ENCODE peak calls at places on chromosomes 12 and 14, in ten cellular contexts. V is neuronal stem cell; K is tibial artery; M is mucosa of descending colon; F is sigmoid colon; G is CD8-positive, alpha-beta T cell; I is right lobe of liver; S is left lung; Y is osteoblast; T is heart left ventricle. U is an unnamed sample. For H3K9me3, the result is how much of the 10 kb centered on the place peaks cover.

GRCh38 chr14:98606816-98607215 is 665.2 kb downstream of the BCL11B start:
- DNase-seq in S (no peak), F (no peak), G (no peak), K (no peak), V (no peak), M (no peak), I (no peak), Y (no peak), T (no peak), U (no peak)

GRCh38 chr12:51631591-51631990 is 40.6 kb downstream of the SCN8A start:
- DNase-seq in M (no peak), S (no peak), T (no peak), Y (peak), F (no peak), K (no peak), V (no peak), G (no peak), I (no peak), U (no peak)

GRCh38 chr12:122721057-122721545 is 4.5 kb upstream of the HCAR3 start:
- DNase-seq in Y (no peak), G (no peak), M (no peak), K (no peak), V (no peak), I (no peak), S (no peak), F (no peak), T (no peak), U (no peak)

GRCh38 chr12:63068857-63069442 is 82.1 kb downstream of the AVPR1A start:
- DNase-seq in G (no peak), S (no peak), K (no peak), T (no peak), F (no peak), I (no peak), Y (no peak), M (peak), V (peak), U (no peak)

GRCh38 chr12:67391656-67392055 is 122.5 kb downstream of the CAND1 start:
- DNase-seq in M (no peak), S (no peak), T (no peak), K (no peak), I (no peak), G (no peak), Y (no peak), V (no peak), F (no peak), U (no peak)

GRCh38 chr12:107319536-107320030 is 226.2 kb upstream of the CRY1 start:
- DNase-seq in G (peak), M (no peak), S (no peak), K (no peak), T (no peak), F (no peak), V (no peak), I (no peak), Y (peak), U (no peak)

GRCh38 chr12:5785601-5786000 is 159.5 kb downstream of the ANO2 start:
- DNase-seq in F (no peak), M (no peak), Y (no peak), S (no peak), K (no peak), V (no peak), I (no peak), G (no peak), T (no peak), U (no peak)

GRCh38 chr12:93336344-93336743 is 41.4 kb upstream of the NUDT4 start:
- DNase-seq in S (no peak), T (no peak), Y (peak), V (peak), G (no peak), K (no peak), M (no peak), I (no peak), F (no peak), U (no peak)

GRCh38 chr12:3061129-3061857 is 15.9 kb upstream of the TSPAN9 start:
- DNase-seq in V (no peak), F (no peak), M (no peak), G (no peak), S (no peak), Y (peak), T (no peak), K (no peak), I (no peak), U (no peak)

GRCh38 chr14:21796912-21797311 is 123.3 kb upstream of the OR4E1 start:
- DNase-seq in Y (no peak), G (peak), T (no peak), K (no peak), M (no peak), I (no peak), S (no peak), F (no peak), V (no peak), U (no peak)

GRCh38 chr12:15682826-15683225 is 106.4 kb downstream of the EPS8 start:
- DNase-seq in I (no peak), F (no peak), Y (no peak), S (no peak), V (no peak), M (no peak), G (no peak), K (no peak), T (no peak), U (no peak)

GRCh38 chr12:76636141-76636692 is 76.6 kb upstream of the OSBPL8 start:
- DNase-seq in M (no peak), I (no peak), K (no peak), T (no peak), Y (no peak), F (no peak), G (no peak), S (no peak), V (no peak), U (no peak)

GRCh38 chr12:43776498-43776897 is 17.7 kb downstream of the IRAK4 start:
- DNase-seq in G (no peak), V (no peak), I (no peak), F (no peak), Y (no peak), M (peak), T (no peak), K (no peak), S (no peak), U (no peak)

GRCh38 chr14:22433059-22433458 is 156.0 kb downstream of the DAD1 start:
- DNase-seq in I (no peak), G (no peak), F (no peak), S (no peak), M (no peak), V (no peak), Y (no peak), T (no peak), K (no peak), U (no peak)

GRCh38 chr12:15928345-15928744 is 17.2 kb downstream of the DERA start:
- DNase-seq in I (no peak), M (no peak), V (no peak), Y (peak), F (no peak), T (no peak), G (no peak), S (no peak), K (no peak), U (no peak)

GRCh38 chr14:64726585-64726890 is 22.3 kb downstream of the PLEKHG3 start:
- DNase-seq in V (no peak), T (no peak), F (peak), M (peak), G (peak), Y (peak), K (no peak), I (peak), S (no peak), U (no peak)

GRCh38 chr14:34098045-34098984 is 147.4 kb upstream of the EGLN3 start:
- DNase-seq in G (peak), Y (no peak), F (no peak), M (peak), T (peak), I (peak), K (peak), S (no peak), V (no peak), U (no peak)

GRCh38 chr12:107449891-107450290 is 235.7 kb upstream of the PWP1 start:
- DNase-seq in G (no peak), I (no peak), F (no peak), K (no peak), T (no peak), Y (no peak), V (no peak), M (no peak), S (no peak), U (no peak)

GRCh38 chr12:31220061-31220460 is 105.9 kb downstream of the SINHCAF start:
- DNase-seq in G (no peak), Y (peak), T (no peak), M (no peak), V (no peak), S (no peak), F (no peak), I (no peak), K (no peak), U (no peak)

GRCh38 chr14:59301354-59301753 is 112.9 kb downstream of the DAAM1 start:
- DNase-seq in I (no peak), Y (no peak), T (no peak), V (no peak), S (no peak), K (no peak), F (no peak), G (no peak), M (peak), U (no peak)

GRCh38 chr12:15364221-15365170 is 42.2 kb downstream of the PTPRO start:
- DNase-seq in F (no peak), G (no peak), M (no peak), K (no peak), Y (no peak), S (no peak), T (no peak), V (no peak), I (no peak), U (no peak)

GRCh38 chr12:64428956-64429355 is 23.0 kb upstream of the TBK1 start:
- DNase-seq in F (no peak), K (no peak), M (no peak), G (no peak), T (no peak), I (no peak), V (no peak), S (no peak), Y (no peak), U (no peak)

GRCh38 chr14:41146391-41146790 is 460.3 kb upstream of the LRFN5 start:
- DNase-seq in V (no peak), G (no peak), F (no peak), Y (no peak), M (no peak), T (no peak), K (no peak), S (no peak), I (no peak), U (no peak)

GRCh38 chr12:57890191-57891120 is 43.9 kb upstream of the CTDSP2 start:
- DNase-seq in T (no peak), Y (no peak), S (no peak), M (no peak), F (no peak), I (no peak), G (no peak), V (no peak), K (no peak), U (no peak)

GRCh38 chr12:90183201-90183600 is 474.6 kb upstream of the ATP2B1 start:
- DNase-seq in K (no peak), T (no peak), F (no peak), V (no peak), Y (no peak), G (no peak), I (no peak), M (no peak), S (no peak), U (no peak)

GRCh38 chr12:78970041-78970440 is 105.5 kb downstream of the SYT1 start:
- DNase-seq in T (no peak), V (no peak), F (no peak), Y (no peak), G (no peak), K (no peak), I (no peak), S (no peak), M (no peak), U (no peak)

GRCh38 chr14:69046468-69046867 is 67.4 kb upstream of the ACTN1 start:
- DNase-seq in M (no peak), Y (peak), T (peak), F (peak), V (no peak), G (no peak), K (peak), I (peak), S (no peak), U (no peak)

DNA sequence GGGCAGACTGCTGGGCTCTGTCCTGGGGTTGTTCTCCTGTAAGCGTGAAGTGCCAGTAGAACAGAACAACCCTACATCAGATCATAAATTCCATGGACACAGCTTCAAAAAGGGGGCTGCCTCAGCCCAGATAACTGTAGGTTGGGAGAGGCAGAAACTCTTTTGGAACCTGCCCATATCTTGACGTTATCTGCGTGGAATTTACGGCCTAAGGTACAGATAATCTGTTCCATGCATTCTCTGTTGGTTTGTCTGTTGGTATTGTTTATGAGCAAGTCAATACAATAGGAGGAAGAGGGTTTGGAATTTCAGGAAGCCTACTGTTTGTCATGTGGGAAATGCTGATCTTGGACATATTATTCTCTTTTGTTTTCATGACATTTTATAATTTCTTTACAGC is 36.7 kb downstream of the SLC25A47 start:
- DNase-seq in G (no peak), I (no peak), T (no peak), M (no peak), V (no peak), S (no peak), Y (no peak), F (no peak), K (no peak), U (no peak)
- H3K4me3 ChIP-seq in G (no peak), I (no peak), T (no peak), M (no peak), V (no peak), S (no peak), Y (no peak), F (no peak), K (no peak), U (no peak)

GRCh38 chr12:130298322-130298721 is 39.4 kb upstream of the PIWIL1 start:
- DNase-seq in V (no peak), I (no peak), Y (no peak), K (no peak), T (no peak), S (no peak), F (no peak), G (no peak), M (no peak), U (no peak)
- H3K9me3 ChIP-seq in V (under half), I (under half), Y (under half), K (under half), T (under half), S (under half), F (under half), G (under half), M (under half), U (under half)

GRCh38 chr14:19975291-19975690 is at the start of gene OR4K15:
- DNase-seq in G (no peak), V (no peak), I (no peak), S (no peak), M (no peak), F (no peak), Y (no peak), K (no peak), T (no peak), U (no peak)

GRCh38 chr14:19974844-19975243 is 547 bp upstream of the OR4K15 start:
- DNase-seq in S (no peak), I (no peak), T (no peak), G (no peak), K (no peak), F (no peak), V (no peak), M (peak), Y (no peak), U (no peak)
- H3K4me3 ChIP-seq in S (no peak), I (no peak), T (no peak), G (no peak), K (no peak), F (no peak), V (no peak), M (no peak), Y (no peak), U (no peak)

DNA sequence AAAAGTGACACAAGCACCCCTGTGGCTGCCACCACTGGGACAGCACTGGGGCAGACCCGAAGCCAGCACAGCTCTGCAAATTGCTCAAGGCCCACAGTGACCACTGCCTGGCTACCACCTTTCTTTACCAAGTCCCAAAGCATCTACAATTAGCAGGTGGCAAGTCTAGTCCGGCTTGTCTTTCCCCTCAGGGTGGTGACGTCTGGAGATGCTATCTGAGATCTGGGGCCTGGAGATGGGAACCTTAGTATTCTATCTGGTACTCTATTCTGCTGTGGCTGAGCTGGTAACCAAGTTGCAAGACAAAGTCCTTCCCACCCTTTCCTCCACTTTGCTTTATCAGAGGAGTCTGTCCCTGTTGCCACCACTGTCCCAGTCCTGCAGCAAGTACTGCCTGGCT is 1010.1 kb upstream of the FLRT2 start:
- DNase-seq in S (no peak), G (no peak), T (no peak), M (no peak), Y (no peak), I (no peak), V (no peak), F (no peak), K (no peak), U (no peak)
- H3K9me3 ChIP-seq in S (under half), G (under half), T (under half), M (under half), Y (under half), I (under half), V (under half), F (under half), K (under half), U (under half)

U was measured in esophagus squamous epithelium.